ENCODE peak calls at places on chromosomes 2 and 18, in five cellular contexts. One of them, this sample, is unnamed. For H4K20me1, the result is how much of the 10 kb centered on the place peaks cover.

GRCh38 chr2:182366625-182367024 is 60.2 kb downstream of the PDE1A start:
- DNase-seq in fibroblast of lung: peak
- DNase-seq in OCI-LY7: no peak
- DNase-seq in H9: no peak
- DNase-seq in SK-N-SH: no peak
- DNase-seq in this sample: no peak

GRCh38 chr18:54357082-54357659 is 487 bp downstream of the STARD6 start:
- DNase-seq in fibroblast of lung: no peak
- DNase-seq in OCI-LY7: peak
- DNase-seq in H9: no peak
- DNase-seq in SK-N-SH: no peak
- DNase-seq in this sample: no peak

GRCh38 chr2:76268928-76269327 is 558.2 kb upstream of the GCFC2 start:
- DNase-seq in fibroblast of lung: peak
- DNase-seq in OCI-LY7: no peak
- DNase-seq in H9: no peak
- DNase-seq in SK-N-SH: peak
- DNase-seq in this sample: no peak

GRCh38 chr18:45626330-45627203 is 11.3 kb downstream of the SLC14A2 start:
- DNase-seq in fibroblast of lung: peak
- DNase-seq in OCI-LY7: no peak
- DNase-seq in H9: peak
- DNase-seq in SK-N-SH: no peak
- DNase-seq in this sample: peak

GRCh38 chr18:59660976-59661743 is 36.1 kb downstream of the CCBE1 start:
- DNase-seq in fibroblast of lung: peak
- DNase-seq in OCI-LY7: no peak
- DNase-seq in H9: no peak
- DNase-seq in SK-N-SH: no peak
- DNase-seq in this sample: no peak

GRCh38 chr18:59724116-59724515 is 26.9 kb upstream of the CCBE1 start:
- DNase-seq in fibroblast of lung: no peak
- DNase-seq in OCI-LY7: no peak
- DNase-seq in H9: no peak
- DNase-seq in SK-N-SH: no peak
- DNase-seq in this sample: no peak

GRCh38 chr2:162579986-162580385 is 236.1 kb downstream of the GCA start:
- DNase-seq in fibroblast of lung: peak
- DNase-seq in OCI-LY7: no peak
- DNase-seq in H9: no peak
- DNase-seq in SK-N-SH: no peak
- DNase-seq in this sample: peak

GRCh38 chr2:27264253-27264752 is 1.5 kb upstream of the SLC30A3 start:
- DNase-seq in fibroblast of lung: no peak
- DNase-seq in OCI-LY7: peak
- DNase-seq in H9: peak
- DNase-seq in SK-N-SH: peak
- DNase-seq in this sample: peak

GRCh38 chr2:29307522-29307921 is 192.3 kb downstream of the CLIP4 start:
- DNase-seq in fibroblast of lung: peak
- DNase-seq in OCI-LY7: no peak
- DNase-seq in H9: no peak
- DNase-seq in SK-N-SH: no peak
- DNase-seq in this sample: no peak

GRCh38 chr2:24908316-24908937 is 11.6 kb downstream of the ADCY3 start:
- DNase-seq in fibroblast of lung: no peak
- DNase-seq in OCI-LY7: no peak
- DNase-seq in H9: no peak
- DNase-seq in SK-N-SH: no peak
- DNase-seq in this sample: no peak

GRCh38 chr18:3089579-3089978 is 76.6 kb upstream of the LPIN2 start:
- DNase-seq in fibroblast of lung: no peak
- DNase-seq in OCI-LY7: no peak
- DNase-seq in H9: no peak
- DNase-seq in SK-N-SH: no peak
- DNase-seq in this sample: no peak

GRCh38 chr2:47664817-47665216 is 118.1 kb upstream of the MSH6 start:
- DNase-seq in fibroblast of lung: no peak
- DNase-seq in OCI-LY7: peak
- DNase-seq in H9: peak
- DNase-seq in SK-N-SH: no peak
- DNase-seq in this sample: peak

GRCh38 chr2:187684181-187684580 is 129.9 kb upstream of the TFPI start:
- DNase-seq in fibroblast of lung: peak
- DNase-seq in OCI-LY7: no peak
- DNase-seq in H9: no peak
- DNase-seq in SK-N-SH: no peak
- DNase-seq in this sample: no peak

GRCh38 chr2:41911033-41911432 is 136.8 kb upstream of the PKDCC start:
- DNase-seq in fibroblast of lung: no peak
- DNase-seq in OCI-LY7: no peak
- DNase-seq in H9: no peak
- DNase-seq in SK-N-SH: no peak
- DNase-seq in this sample: no peak

GRCh38 chr2:180705122-180705521 is 275.3 kb upstream of the UBE2E3 start:
- DNase-seq in fibroblast of lung: peak
- DNase-seq in OCI-LY7: no peak
- DNase-seq in H9: no peak
- DNase-seq in SK-N-SH: no peak
- DNase-seq in this sample: no peak

GRCh38 chr2:149050188-149050587 is 11.7 kb downstream of the LYPD6B start:
- DNase-seq in fibroblast of lung: peak
- DNase-seq in OCI-LY7: no peak
- DNase-seq in H9: no peak
- DNase-seq in SK-N-SH: no peak
- DNase-seq in this sample: no peak

GRCh38 chr2:54166121-54166773 is 50.8 kb downstream of the ACYP2 start:
- DNase-seq in fibroblast of lung: peak
- DNase-seq in OCI-LY7: no peak
- DNase-seq in H9: no peak
- DNase-seq in SK-N-SH: no peak
- DNase-seq in this sample: no peak

GRCh38 chr18:55380574-55380973 is 207.4 kb downstream of the TCF4 start:
- DNase-seq in fibroblast of lung: peak
- DNase-seq in OCI-LY7: no peak
- DNase-seq in H9: no peak
- DNase-seq in SK-N-SH: no peak
- DNase-seq in this sample: no peak

GRCh38 chr2:31428001-31428418 is 13.5 kb upstream of the XDH start:
- DNase-seq in fibroblast of lung: peak
- DNase-seq in OCI-LY7: peak
- DNase-seq in H9: peak
- DNase-seq in SK-N-SH: no peak
- DNase-seq in this sample: peak

GRCh38 chr2:65456886-65457285 is 24.5 kb upstream of the SPRED2 start:
- DNase-seq in fibroblast of lung: no peak
- DNase-seq in OCI-LY7: no peak
- DNase-seq in H9: no peak
- DNase-seq in SK-N-SH: no peak
- DNase-seq in this sample: no peak

GRCh38 chr18:57771183-57771582 is 31.9 kb downstream of the ATP8B1 start:
- DNase-seq in fibroblast of lung: no peak
- DNase-seq in OCI-LY7: no peak
- DNase-seq in H9: no peak
- DNase-seq in SK-N-SH: no peak
- DNase-seq in this sample: peak

GRCh38 chr18:75341897-75342296 is 85.6 kb downstream of the SMIM21 start:
- DNase-seq in fibroblast of lung: no peak
- DNase-seq in OCI-LY7: no peak
- DNase-seq in H9: no peak
- DNase-seq in SK-N-SH: no peak
- DNase-seq in this sample: no peak

GRCh38 chr2:204578928-204579598 is 33.8 kb downstream of the PARD3B start:
- DNase-seq in fibroblast of lung: no peak
- DNase-seq in OCI-LY7: no peak
- DNase-seq in H9: no peak
- DNase-seq in SK-N-SH: no peak
- DNase-seq in this sample: no peak

GRCh38 chr2:118473241-118473640 is 374.2 kb downstream of the EN1 start:
- DNase-seq in fibroblast of lung: peak
- DNase-seq in OCI-LY7: no peak
- DNase-seq in H9: no peak
- DNase-seq in SK-N-SH: no peak
- DNase-seq in this sample: no peak

GRCh38 chr18:64330161-64330560 is 181.3 kb upstream of the LINC00305 start:
- DNase-seq in fibroblast of lung: no peak
- DNase-seq in OCI-LY7: no peak
- DNase-seq in H9: peak
- DNase-seq in SK-N-SH: no peak
- DNase-seq in this sample: peak

GRCh38 chr2:192696857-192697256 is 502.1 kb upstream of the TMEFF2 start:
- DNase-seq in fibroblast of lung: no peak
- DNase-seq in OCI-LY7: no peak
- DNase-seq in H9: no peak
- DNase-seq in SK-N-SH: no peak
- DNase-seq in this sample: no peak

GRCh38 chr2:221517362-221518121 is 54.6 kb downstream of the EPHA4 start:
- DNase-seq in fibroblast of lung: peak
- DNase-seq in OCI-LY7: peak
- DNase-seq in H9: no peak
- DNase-seq in SK-N-SH: no peak
- DNase-seq in this sample: no peak

GRCh38 chr2:20210462-20210861 is 14.5 kb downstream of the SDC1 start:
- DNase-seq in fibroblast of lung: no peak
- DNase-seq in OCI-LY7: no peak
- DNase-seq in H9: no peak
- DNase-seq in SK-N-SH: no peak
- DNase-seq in this sample: no peak

GRCh38 chr2:20211420-20211819 is 13.5 kb downstream of the SDC1 start:
- DNase-seq in fibroblast of lung: no peak
- DNase-seq in OCI-LY7: no peak
- DNase-seq in H9: no peak
- DNase-seq in SK-N-SH: no peak
- DNase-seq in this sample: no peak

GRCh38 chr2:20208487-20208882 is 16.4 kb downstream of the SDC1 start:
- DNase-seq in fibroblast of lung: no peak
- DNase-seq in OCI-LY7: peak
- DNase-seq in H9: no peak
- DNase-seq in SK-N-SH: no peak
- DNase-seq in this sample: no peak

GRCh38 chr2:20211860-20212458 is 13.0 kb downstream of the SDC1 start:
- DNase-seq in fibroblast of lung: no peak
- DNase-seq in OCI-LY7: no peak
- DNase-seq in H9: no peak
- DNase-seq in SK-N-SH: no peak
- DNase-seq in this sample: no peak

GRCh38 chr2:20209373-20210109 is 15.4 kb downstream of the SDC1 start:
- DNase-seq in fibroblast of lung: no peak
- DNase-seq in OCI-LY7: no peak
- DNase-seq in H9: no peak
- DNase-seq in SK-N-SH: no peak
- DNase-seq in this sample: no peak
- H4K20me1 ChIP-seq in fibroblast of lung: under half
- H4K20me1 ChIP-seq in OCI-LY7: under half
- H4K20me1 ChIP-seq in H9: under half
- H4K20me1 ChIP-seq in SK-N-SH: under half
- H4K20me1 ChIP-seq in this sample: under half

GRCh38 chr2:86382108-86382507 is 44.7 kb upstream of the REEP1 start:
- DNase-seq in fibroblast of lung: no peak
- DNase-seq in OCI-LY7: no peak
- DNase-seq in H9: no peak
- DNase-seq in SK-N-SH: no peak
- DNase-seq in this sample: no peak
- H4K20me1 ChIP-seq in fibroblast of lung: under half
- H4K20me1 ChIP-seq in OCI-LY7: under half
- H4K20me1 ChIP-seq in H9: under half
- H4K20me1 ChIP-seq in SK-N-SH: under half
- H4K20me1 ChIP-seq in this sample: under half

DNA sequence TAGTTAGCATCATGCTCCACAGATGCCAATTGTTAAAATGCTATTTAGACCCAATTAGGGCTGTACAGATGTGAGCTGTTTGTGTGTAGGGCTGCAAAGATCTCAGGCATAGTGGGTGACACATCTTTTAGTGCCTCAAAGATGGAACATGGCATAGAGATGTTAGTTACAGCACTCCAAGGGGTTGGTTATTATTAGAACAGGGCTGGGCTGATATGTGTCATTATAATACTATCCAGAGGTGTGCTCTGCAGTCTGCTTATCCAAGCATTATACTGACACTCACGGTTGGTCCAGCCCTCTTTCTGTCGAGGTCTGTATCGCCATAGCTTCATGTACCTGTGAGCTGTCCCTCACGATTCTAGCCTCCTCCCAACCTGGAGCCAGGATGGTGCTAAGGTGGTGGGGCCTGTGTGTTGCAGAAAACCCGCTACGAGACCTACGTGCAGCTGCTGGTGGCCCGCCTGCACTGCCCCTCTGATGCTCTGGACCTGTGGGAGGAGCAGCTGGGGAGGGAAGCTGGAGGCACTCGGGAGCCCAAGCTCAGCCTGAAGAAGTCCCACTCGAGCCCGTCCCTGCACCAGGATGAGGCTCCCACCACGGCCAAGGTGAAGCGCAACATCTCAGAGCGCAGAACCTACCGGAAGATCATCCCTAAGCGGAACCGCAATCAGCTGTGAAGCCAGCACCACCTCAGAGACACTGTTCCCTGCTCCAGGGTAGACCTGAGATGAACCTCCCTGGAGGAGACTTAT is 27.1 kb downstream of the PSD4 start:
- DNase-seq in fibroblast of lung: no peak
- DNase-seq in OCI-LY7: no peak
- DNase-seq in H9: no peak
- DNase-seq in SK-N-SH: no peak
- DNase-seq in this sample: no peak
- H4K20me1 ChIP-seq in fibroblast of lung: under half
- H4K20me1 ChIP-seq in OCI-LY7: under half
- H4K20me1 ChIP-seq in H9: under half
- H4K20me1 ChIP-seq in SK-N-SH: under half
- H4K20me1 ChIP-seq in this sample: under half

DNA sequence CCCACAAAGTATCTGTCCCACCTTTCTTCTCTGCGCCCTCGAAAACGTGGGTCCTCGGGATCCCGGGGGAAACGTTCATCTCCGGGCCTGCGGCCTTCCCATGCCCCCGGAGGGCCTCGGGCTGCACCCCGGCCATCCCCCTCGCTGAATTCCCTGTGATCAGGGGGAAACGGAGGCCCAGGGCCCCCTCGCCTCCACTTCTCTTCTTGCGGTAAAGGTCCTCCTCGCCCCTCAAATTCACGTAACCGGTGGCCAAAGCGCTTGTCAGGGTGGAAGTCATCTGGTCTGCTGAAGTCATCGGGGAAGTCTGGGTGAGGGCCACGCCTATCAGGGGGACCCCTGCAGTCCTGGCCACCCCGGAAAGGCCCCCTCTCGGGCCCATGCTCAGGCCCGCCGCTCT is 12.3 kb downstream of the SFT2D3 start:
- DNase-seq in fibroblast of lung: no peak
- DNase-seq in OCI-LY7: no peak
- DNase-seq in H9: no peak
- DNase-seq in SK-N-SH: no peak
- DNase-seq in this sample: no peak
- H4K20me1 ChIP-seq in fibroblast of lung: under half
- H4K20me1 ChIP-seq in OCI-LY7: under half
- H4K20me1 ChIP-seq in H9: under half
- H4K20me1 ChIP-seq in SK-N-SH: under half
- H4K20me1 ChIP-seq in this sample: under half

GRCh38 chr18:7205346-7205745 is 25.5 kb upstream of the LRRC30 start:
- DNase-seq in fibroblast of lung: peak
- DNase-seq in OCI-LY7: no peak
- DNase-seq in H9: no peak
- DNase-seq in SK-N-SH: no peak
- DNase-seq in this sample: no peak
- H4K20me1 ChIP-seq in fibroblast of lung: under half
- H4K20me1 ChIP-seq in OCI-LY7: under half
- H4K20me1 ChIP-seq in H9: under half
- H4K20me1 ChIP-seq in SK-N-SH: under half
- H4K20me1 ChIP-seq in this sample: under half

This sample was measured in GM23338.